ENCODE peak calls at places on chromosomes 13 and 19, in six cellular contexts. L is endothelial cell, Y is Caco-2, J is tibial artery, M is neural progenitor cell, C is omental fat pad. B is an unnamed sample.
A peak's percentile ranks its signal among the peaks of the same experiment; 100 is the strongest.

GRCh38 chr19:15471639-15472101 is 7.3 kb upstream of the RASAL3 start:
- DNase-seq in L (no peak), Y (no peak), J (no peak), M (no peak), C (no peak), B (no peak)

GRCh38 chr19:58229255-58229639 is 533 bp downstream of the ZNF544 start:
- DNase-seq in L (peak; percentile 26), Y (no peak), J (no peak), M (peak; percentile 65), C (no peak), B (peak; percentile 31)

GRCh38 chr19:40392123-40392522 is 2.1 kb upstream of the HIPK4 start:
- DNase-seq in L (no peak), Y (no peak), J (no peak), M (no peak), C (no peak), B (no peak)

GRCh38 chr13:23678768-23679167 is 108.6 kb downstream of the TNFRSF19 start:
- DNase-seq in L (no peak), Y (no peak), J (no peak), M (no peak), C (no peak), B (no peak)

GRCh38 chr19:44111910-44112463 is 1.2 kb upstream of the ZNF225 start:
- DNase-seq in L (peak; percentile 51), Y (peak; percentile 61), J (no peak), M (peak; percentile 84), C (no peak), B (no peak)

GRCh38 chr19:19741184-19741583 is 8.3 kb upstream of the ZNF14 start:
- DNase-seq in L (no peak), Y (no peak), J (no peak), M (no peak), C (no peak), B (no peak)

GRCh38 chr19:55070755-55071502 is 4.7 kb upstream of the EPS8L1 start:
- DNase-seq in L (no peak), Y (peak; percentile 60), J (no peak), M (no peak), C (no peak), B (peak; percentile 94)

GRCh38 chr13:112118451-112119064 is 51.6 kb downstream of the SOX1 start:
- DNase-seq in L (no peak), Y (no peak), J (peak; percentile 44), M (no peak), C (no peak), B (no peak)

GRCh38 chr13:21625366-21625765 is 21.4 kb upstream of the MICU2 start:
- DNase-seq in L (no peak), Y (peak; percentile 51), J (no peak), M (no peak), C (no peak), B (peak; percentile 14)

GRCh38 chr13:36883829-36884228 is 36.2 kb downstream of the SMAD9 start:
- DNase-seq in L (no peak), Y (no peak), J (no peak), M (no peak), C (no peak), B (no peak)

GRCh38 chr19:55212447-55212846 is 3.1 kb upstream of the PTPRH start:
- DNase-seq in L (no peak), Y (peak; percentile 88), J (no peak), M (no peak), C (no peak), B (peak; percentile 48)

GRCh38 chr19:49441210-49441959 is at the start of gene SLC17A7:
- DNase-seq in L (peak; percentile 43), Y (no peak), J (peak; percentile 82), M (peak; percentile 86), C (no peak), B (no peak)

GRCh38 chr19:18772620-18773587 is 18.2 kb downstream of the COMP start:
- DNase-seq in L (no peak), Y (no peak), J (no peak), M (no peak), C (no peak), B (no peak)

GRCh38 chr19:43634877-43635560 is 4.6 kb downstream of the CADM4 start:
- DNase-seq in L (peak; percentile 34), Y (no peak), J (no peak), M (peak; percentile 86), C (no peak), B (no peak)

GRCh38 chr13:46530084-46530935 is 22.7 kb upstream of the LRCH1 start:
- DNase-seq in L (no peak), Y (no peak), J (no peak), M (no peak), C (no peak), B (no peak)

GRCh38 chr13:46348976-46349375 is 38.1 kb downstream of the RUBCNL start:
- DNase-seq in L (no peak), Y (no peak), J (no peak), M (peak; percentile 18), C (no peak), B (no peak)

GRCh38 chr13:26465954-26466353 is 91.5 kb upstream of the WASF3 start:
- DNase-seq in L (no peak), Y (no peak), J (no peak), M (no peak), C (no peak), B (no peak)

GRCh38 chr19:53865918-53866696 is 1.6 kb upstream of the MYADM start:
- DNase-seq in L (peak; percentile 73), Y (peak; percentile 56), J (peak; percentile 92), M (peak; percentile 91), C (no peak), B (peak; percentile 94)

GRCh38 chr19:16595097-16595496 is 22.9 kb upstream of the SLC35E1 start:
- DNase-seq in L (no peak), Y (no peak), J (no peak), M (no peak), C (no peak), B (no peak)

GRCh38 chr19:34598217-34599155 is 78.5 kb downstream of the SCGB2B2 start:
- DNase-seq in L (no peak), Y (no peak), J (no peak), M (no peak), C (no peak), B (no peak)

GRCh38 chr19:49361438-49362047 is 673 bp downstream of the TEAD2 start:
- DNase-seq in L (peak; percentile 84), Y (peak; percentile 70), J (peak; percentile 91), M (peak; percentile 90), C (peak; percentile 68), B (peak; percentile 32)

GRCh38 chr19:57558525-57558924 is 1.1 kb downstream of the ZNF550 start:
- DNase-seq in L (no peak), Y (no peak), J (no peak), M (no peak), C (no peak), B (no peak)

GRCh38 chr13:65921933-65922332 is 1308.2 kb downstream of the PCDH9 start:
- DNase-seq in L (no peak), Y (no peak), J (no peak), M (no peak), C (no peak), B (no peak)

GRCh38 chr13:87235621-87236020 is 435.6 kb upstream of the SLITRK5 start:
- DNase-seq in L (no peak), Y (no peak), J (no peak), M (no peak), C (no peak), B (no peak)

GRCh38 chr13:87234981-87235380 is 436.2 kb upstream of the SLITRK5 start:
- DNase-seq in L (no peak), Y (no peak), J (no peak), M (no peak), C (no peak), B (no peak)
- TF ChIP-seq CTCF in L (no peak), Y (no peak), J (no peak), M (no peak), C (no peak), B (no peak)

GRCh38 chr13:78256479-78256878 is 337.8 kb upstream of the EDNRB start:
- DNase-seq in L (no peak), Y (no peak), J (no peak), M (no peak), C (no peak), B (no peak)
- TF ChIP-seq CTCF in L (no peak), Y (no peak), J (no peak), M (no peak), C (no peak), B (no peak)

GRCh38 chr13:25044071-25044470 is 51.9 kb upstream of the PABPC3 start:
- DNase-seq in L (no peak), Y (no peak), J (no peak), M (no peak), C (no peak), B (no peak)

GRCh38 chr13:25046985-25047660 is 48.8 kb upstream of the PABPC3 start:
- DNase-seq in L (peak; percentile 63), Y (no peak), J (no peak), M (peak; percentile 83), C (no peak), B (no peak)

GRCh38 chr13:25042141-25042540 is 53.8 kb upstream of the PABPC3 start:
- DNase-seq in L (no peak), Y (no peak), J (no peak), M (no peak), C (no peak), B (no peak)

GRCh38 chr13:25051065-25051464 is 44.9 kb upstream of the PABPC3 start:
- DNase-seq in L (no peak), Y (no peak), J (no peak), M (no peak), C (no peak), B (no peak)

GRCh38 chr13:25046274-25046984 is 49.5 kb upstream of the PABPC3 start:
- DNase-seq in L (peak; percentile 30), Y (no peak), J (no peak), M (peak; percentile 72), C (no peak), B (no peak)
- TF ChIP-seq CTCF in L (no peak), Y (no peak), J (no peak), M (no peak), C (no peak), B (no peak)

DNA sequence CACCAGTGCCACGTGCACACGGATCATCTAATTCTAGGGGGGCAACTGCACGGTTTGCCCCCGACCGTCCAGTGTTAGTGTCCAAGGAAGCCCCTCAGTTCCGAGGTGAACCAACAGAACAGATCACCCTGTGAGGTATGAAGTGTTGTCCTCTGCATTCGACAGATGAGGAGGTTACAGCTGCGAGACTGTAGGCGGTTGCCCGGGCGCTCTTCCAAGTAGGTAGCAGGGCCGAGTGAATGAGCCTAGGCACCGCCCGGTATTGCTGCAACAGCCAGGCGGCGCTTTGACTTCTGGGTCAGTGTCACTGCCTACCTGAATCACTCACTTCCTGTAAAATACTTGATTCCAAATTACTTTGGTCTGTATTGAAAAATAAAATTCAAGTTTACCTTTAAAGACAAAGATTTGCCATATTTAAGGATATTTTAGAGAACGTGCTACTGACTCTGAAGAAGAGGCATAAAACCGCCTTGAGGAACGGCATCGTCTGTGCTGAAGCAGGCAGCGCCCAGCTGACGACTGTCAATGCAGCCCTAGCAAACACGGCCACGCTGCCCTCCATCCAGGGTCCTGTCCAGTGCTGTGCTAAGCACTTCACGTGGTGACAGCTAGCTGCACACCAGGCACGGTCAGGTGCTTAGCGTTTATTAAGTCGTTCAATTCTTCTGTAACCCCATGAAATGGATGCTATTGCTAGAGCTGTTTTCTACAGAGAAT is 19.3 kb upstream of the RASA3 start:
- DNase-seq in L (no peak), Y (no peak), J (no peak), M (no peak), C (no peak), B (peak; percentile 45)
- TF ChIP-seq CTCF in L (no peak), Y (no peak), J (no peak), M (no peak), C (no peak), B (no peak)

GRCh38 chr19:1622007-1622406 is 16.7 kb upstream of the UQCR11 start:
- DNase-seq in L (no peak), Y (no peak), J (no peak), M (no peak), C (no peak), B (no peak)
- TF ChIP-seq CTCF in L (no peak), Y (no peak), J (no peak), M (no peak), C (no peak), B (no peak)

GRCh38 chr19:33064117-33064777 is 441 bp downstream of the RHPN2 start:
- DNase-seq in L (peak; percentile 16), Y (peak; percentile 85), J (no peak), M (no peak), C (no peak), B (peak; percentile 86)
- TF ChIP-seq CTCF in L (no peak), Y (peak; percentile 7), J (no peak), M (no peak), C (no peak), B (no peak)

B was measured in Calu3.